ENCODE peak calls at places on chromosomes 5 and 9, in ten cellular contexts. L, O, B, R, A, H, X, K, U and G are unnamed samples.

GRCh38 chr9:135602789-135603481 is 36.4 kb downstream of the GLT6D1 start:
- DNase-seq in R (peak), A (peak), X (no peak), H (peak), L (peak), U (peak), O (peak), B (peak), K (peak), G (no peak)

GRCh38 chr9:108636023-108636422 is 219.8 kb downstream of the ACTL7B start:
- DNase-seq in X (no peak), L (no peak), R (peak), H (no peak), B (no peak), K (no peak), U (no peak), O (no peak), A (peak), G (no peak)

GRCh38 chr5:1795506-1795905 is 4.1 kb downstream of the MRPL36 start:
- DNase-seq in L (no peak), X (no peak), K (no peak), B (no peak), U (no peak), A (no peak), O (no peak), R (no peak), H (no peak), G (no peak)

GRCh38 chr5:126014691-126015090 is 408.5 kb upstream of the GRAMD2B start:
- DNase-seq in U (no peak), O (no peak), B (no peak), R (no peak), L (no peak), A (no peak), K (no peak), X (no peak), H (no peak), G (no peak)

GRCh38 chr5:93385665-93386064 is 195.4 kb downstream of the NR2F1-AS1 start:
- DNase-seq in A (no peak), X (no peak), H (peak), L (peak), R (no peak), U (no peak), K (no peak), B (no peak), O (no peak), G (no peak)

GRCh38 chr5:16160706-16161105 is 18.9 kb downstream of the MARCHF11 start:
- DNase-seq in R (peak), L (peak), U (peak), X (no peak), B (peak), K (no peak), A (peak), H (peak), O (no peak), G (no peak)

GRCh38 chr5:90518666-90519065 is 10.7 kb downstream of the LYSMD3 start:
- DNase-seq in U (no peak), A (no peak), R (no peak), H (peak), B (no peak), X (no peak), L (peak), K (no peak), O (no peak), G (no peak)

GRCh38 chr5:86407711-86408110 is 210.0 kb upstream of the COX7C start:
- DNase-seq in O (no peak), U (no peak), B (no peak), L (no peak), X (no peak), R (no peak), H (no peak), K (no peak), A (no peak), G (no peak)

GRCh38 chr9:117180896-117181456 is 233.9 kb downstream of the ASTN2 start:
- DNase-seq in A (no peak), L (no peak), R (no peak), H (no peak), X (no peak), U (no peak), K (no peak), B (no peak), O (no peak), G (no peak)

GRCh38 chr5:34695275-34696032 is 39.3 kb downstream of the RAI14 start:
- DNase-seq in H (no peak), B (no peak), R (no peak), K (no peak), X (no peak), U (peak), L (no peak), O (no peak), A (no peak), G (no peak)

GRCh38 chr5:53201746-53202145 is 92.2 kb upstream of the MOCS2 start:
- DNase-seq in A (no peak), X (no peak), B (no peak), O (no peak), K (no peak), L (no peak), R (no peak), H (no peak), U (no peak), G (no peak)

GRCh38 chr5:109945723-109946480 is 256.2 kb downstream of the MAN2A1 start:
- DNase-seq in H (no peak), B (no peak), R (no peak), O (no peak), U (no peak), K (no peak), A (no peak), L (no peak), X (no peak), G (no peak)

GRCh38 chr5:167723254-167723871 is 568.1 kb upstream of the WWC1 start:
- DNase-seq in B (peak), R (peak), O (no peak), H (peak), L (peak), A (peak), K (peak), U (peak), X (peak), G (no peak)

GRCh38 chr5:149937610-149938009 is 7.0 kb downstream of the PDE6A start:
- DNase-seq in L (no peak), R (no peak), K (no peak), O (no peak), X (no peak), U (no peak), A (no peak), H (no peak), B (no peak), G (no peak)

GRCh38 chr5:1881731-1882336 is 891 bp downstream of the IRX4 start:
- DNase-seq in U (no peak), L (no peak), R (peak), X (no peak), A (peak), B (peak), K (no peak), O (no peak), H (no peak), G (peak)

GRCh38 chr5:60541980-60542379 is 158.0 kb downstream of the DEPDC1B start:
- DNase-seq in U (no peak), B (no peak), R (no peak), A (no peak), L (peak), O (no peak), K (no peak), H (peak), X (peak), G (no peak)

GRCh38 chr9:15999422-16000339 is 446.8 kb downstream of the CCDC171 start:
- DNase-seq in R (no peak), L (peak), H (peak), A (no peak), X (no peak), O (no peak), K (no peak), B (no peak), U (no peak), G (no peak)

GRCh38 chr5:97488126-97488668 is 305.1 kb upstream of the RIOK2 start:
- DNase-seq in U (no peak), X (no peak), B (no peak), O (no peak), A (no peak), L (no peak), K (no peak), H (no peak), R (no peak), G (peak)

GRCh38 chr5:153513171-153513570 is 22.7 kb downstream of the GRIA1 start:
- DNase-seq in A (no peak), O (no peak), R (no peak), H (peak), U (no peak), L (peak), K (no peak), B (no peak), X (no peak), G (no peak)

GRCh38 chr9:34254141-34254913 is 74.7 kb downstream of the KIF24 start:
- DNase-seq in K (no peak), B (no peak), L (peak), A (no peak), O (peak), H (peak), X (no peak), R (no peak), U (no peak), G (no peak)

GRCh38 chr9:93910196-93910595 is 45.0 kb downstream of the BARX1 start:
- DNase-seq in B (no peak), K (no peak), R (no peak), A (no peak), H (no peak), U (no peak), X (no peak), L (no peak), O (no peak), G (no peak)

GRCh38 chr5:149697001-149697400 is 33.1 kb upstream of the PPARGC1B start:
- DNase-seq in L (peak), R (no peak), H (peak), X (no peak), A (no peak), K (no peak), U (no peak), O (no peak), B (no peak), G (no peak)

GRCh38 chr9:37464426-37465248 is 613 bp downstream of the ZBTB5 start:
- DNase-seq in H (peak), L (peak), A (peak), K (peak), B (no peak), U (peak), X (peak), O (peak), R (no peak), G (no peak)

GRCh38 chr9:93603906-93604326 is 27.5 kb downstream of the PHF2 start:
- DNase-seq in H (no peak), A (no peak), K (no peak), L (no peak), O (no peak), R (no peak), X (no peak), U (no peak), B (no peak), G (peak)

GRCh38 chr5:135713516-135713915 is 120.9 kb upstream of the SLC25A48 start:
- DNase-seq in K (no peak), R (no peak), A (no peak), U (no peak), L (no peak), X (no peak), B (no peak), H (no peak), O (no peak), G (no peak)

GRCh38 chr5:109740329-109740728 is 50.6 kb downstream of the MAN2A1 start:
- DNase-seq in O (no peak), L (no peak), H (peak), U (peak), B (peak), K (no peak), A (peak), X (no peak), R (peak), G (no peak)

GRCh38 chr9:136090060-136090735 is 4.9 kb downstream of the NACC2 start:
- DNase-seq in B (no peak), X (no peak), A (no peak), K (no peak), R (no peak), L (no peak), H (no peak), U (no peak), O (no peak), G (no peak)

GRCh38 chr9:125631391-125632085 is 75.5 kb downstream of the MAPKAP1 start:
- DNase-seq in R (no peak), X (peak), H (peak), U (peak), B (no peak), A (peak), O (no peak), K (no peak), L (peak), G (no peak)

GRCh38 chr5:142171270-142171669 is 62.7 kb downstream of the NDFIP1 start:
- DNase-seq in A (no peak), X (no peak), L (no peak), R (no peak), H (no peak), O (no peak), U (no peak), B (no peak), K (no peak), G (no peak)
- TF ChIP-seq CTCF in A (no peak), X (no peak), L (no peak), R (peak), H (no peak), O (peak), U (no peak), B (no peak), K (no peak), G (peak)

GRCh38 chr9:130432362-130432761 is 12.4 kb upstream of the ASS1 start:
- DNase-seq in L (no peak), K (no peak), A (no peak), O (no peak), H (no peak), B (no peak), X (no peak), R (no peak), U (no peak), G (no peak)
- TF ChIP-seq CTCF in L (no peak), K (no peak), A (no peak), O (no peak), H (no peak), B (no peak), X (no peak), R (no peak), U (no peak), G (peak)

GRCh38 chr9:132546148-132547051 is 36.0 kb upstream of the BARHL1 start:
- DNase-seq in A (peak), R (peak), L (peak), H (no peak), X (no peak), U (no peak), O (no peak), B (peak), K (no peak), G (peak)
- TF ChIP-seq CTCF in A (peak), R (peak), L (peak), H (peak), X (peak), U (no peak), O (peak), B (peak), K (no peak), G (peak)

GRCh38 chr5:40554048-40554447 is 125.7 kb upstream of the PTGER4 start:
- DNase-seq in A (no peak), K (no peak), X (no peak), U (no peak), H (no peak), R (no peak), O (no peak), B (no peak), L (no peak), G (no peak)

GRCh38 chr5:40552981-40553380 is 126.7 kb upstream of the PTGER4 start:
- DNase-seq in L (no peak), H (peak), K (no peak), O (no peak), B (no peak), A (no peak), U (no peak), R (no peak), X (no peak), G (no peak)

GRCh38 chr5:40556811-40557210 is 122.9 kb upstream of the PTGER4 start:
- DNase-seq in K (no peak), A (no peak), O (no peak), H (no peak), X (no peak), U (no peak), B (no peak), R (no peak), L (no peak), G (no peak)

GRCh38 chr5:40555886-40556285 is 123.8 kb upstream of the PTGER4 start:
- DNase-seq in K (no peak), H (no peak), X (no peak), O (no peak), U (no peak), R (no peak), B (no peak), A (no peak), L (no peak), G (no peak)

GRCh38 chr5:40554794-40555193 is 124.9 kb upstream of the PTGER4 start:
- DNase-seq in L (no peak), O (no peak), H (no peak), R (no peak), X (no peak), U (no peak), K (no peak), B (no peak), A (no peak), G (no peak)
- TF ChIP-seq CTCF in L (no peak), O (no peak), H (no peak), R (no peak), X (no peak), U (no peak), K (no peak), B (no peak), A (no peak), G (no peak)

GRCh38 chr5:111072949-111073682 is 1.6 kb downstream of the TSLP start:
- DNase-seq in R (peak), H (peak), U (peak), A (peak), K (no peak), B (peak), O (peak), L (no peak), X (no peak), G (peak)

GRCh38 chr5:111068208-111068607 is 3.3 kb upstream of the TSLP start:
- DNase-seq in U (no peak), B (no peak), A (no peak), R (no peak), H (peak), X (no peak), O (no peak), L (peak), K (no peak), G (no peak)

GRCh38 chr5:111071413-111071812 is at the start of gene TSLP:
- DNase-seq in B (no peak), O (no peak), H (no peak), K (no peak), A (no peak), R (no peak), X (no peak), L (no peak), U (no peak), G (no peak)

GRCh38 chr5:111069839-111070238 is 1.7 kb upstream of the TSLP start:
- DNase-seq in R (no peak), H (peak), X (no peak), A (no peak), K (no peak), L (peak), B (no peak), O (no peak), U (no peak), G (no peak)

DNA sequence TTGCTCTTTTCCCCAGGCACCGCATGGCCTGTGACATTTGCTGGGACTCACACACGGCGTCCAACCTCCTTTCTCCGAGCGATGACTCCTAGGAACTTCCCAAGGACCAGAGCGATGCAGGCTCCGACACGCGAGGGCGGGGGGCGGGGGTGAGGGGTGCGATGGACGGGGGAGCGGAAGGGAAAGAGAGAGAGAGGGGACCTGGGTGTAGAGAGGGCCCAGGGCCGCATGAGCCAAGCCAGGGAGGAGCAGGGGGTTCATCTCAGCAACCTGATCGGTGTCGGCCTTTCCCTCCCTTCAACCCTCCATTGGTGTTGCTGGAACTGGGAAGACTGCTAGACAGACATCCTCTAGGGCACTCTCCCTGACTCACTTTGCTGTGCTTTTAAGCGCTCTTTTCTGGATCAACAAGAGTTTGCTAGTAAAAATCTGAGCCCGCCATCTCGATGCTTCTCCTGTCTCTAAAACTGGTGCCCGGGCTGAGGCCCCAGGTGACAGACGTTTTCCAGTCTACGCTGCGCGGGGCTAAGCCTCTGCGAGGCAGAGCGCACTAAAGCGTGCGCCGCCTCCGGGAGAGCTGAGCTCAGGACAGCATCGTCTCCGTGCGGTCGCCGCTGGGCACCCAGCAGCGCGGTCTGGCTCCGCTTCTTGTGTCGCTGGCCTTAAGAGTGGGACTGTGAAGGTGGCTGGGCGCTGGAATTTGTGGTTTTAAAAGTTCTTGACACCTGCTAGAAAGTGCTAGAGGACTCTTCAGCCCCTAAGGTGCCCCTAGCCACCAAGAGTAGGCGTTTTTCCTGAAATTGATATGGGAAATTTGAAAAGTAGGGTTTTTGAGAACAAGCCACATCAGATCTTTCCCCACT is 1.0 kb upstream of the TSLP start:
- DNase-seq in H (no peak), B (peak), O (no peak), R (peak), A (peak), X (no peak), L (no peak), K (no peak), U (no peak), G (peak)
- TF ChIP-seq CTCF in H (no peak), B (no peak), O (no peak), R (no peak), A (peak), X (no peak), L (no peak), K (no peak), U (no peak), G (peak)

DNA sequence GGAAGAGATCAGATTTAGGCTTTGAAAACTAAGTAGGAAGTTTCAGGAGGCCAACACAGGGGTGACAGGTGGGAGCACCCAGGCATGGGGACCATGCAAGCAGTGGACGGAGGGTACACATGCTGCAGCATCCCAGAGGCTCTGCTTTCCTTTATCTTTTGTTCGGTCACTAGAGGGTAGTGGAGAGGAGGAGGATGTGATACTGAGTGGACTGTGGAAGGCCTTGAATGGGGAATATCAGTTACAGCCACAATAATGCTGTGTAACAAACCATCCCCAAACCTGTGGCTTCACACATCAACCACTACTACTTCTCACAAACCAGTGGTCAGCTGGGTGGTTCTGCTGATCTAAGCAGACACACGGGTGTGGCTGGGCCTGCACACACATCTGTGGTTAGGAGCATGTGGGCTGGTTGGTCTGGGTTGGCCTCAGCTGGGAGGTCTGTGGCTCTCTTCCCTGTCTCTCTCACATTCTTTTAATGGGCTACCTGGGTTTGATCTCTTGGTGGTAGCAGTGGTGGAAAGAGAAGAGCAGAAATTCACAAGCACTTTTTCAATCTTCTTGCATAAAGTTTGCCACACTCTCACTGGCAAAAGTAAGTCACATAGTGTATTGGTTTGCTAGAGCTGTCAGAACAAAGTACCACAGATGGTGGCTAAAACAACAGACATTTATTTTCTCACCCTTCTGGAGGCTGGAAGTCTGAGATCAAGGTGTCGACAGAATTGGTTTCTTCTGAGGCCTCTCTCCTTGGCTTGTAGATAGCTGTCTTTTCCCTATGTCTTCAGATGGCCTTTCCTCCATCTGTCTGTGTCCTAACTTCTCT is 238.7 kb downstream of the AGTPBP1 start:
- DNase-seq in O (no peak), X (no peak), H (no peak), A (no peak), L (no peak), U (no peak), R (no peak), B (no peak), K (no peak), G (no peak)
- TF ChIP-seq CTCF in O (no peak), X (no peak), H (no peak), A (no peak), L (no peak), U (no peak), R (no peak), B (no peak), K (no peak), G (peak)